ENCODE peak calls at places on chromosomes 1 and 21, in five cellular contexts. J, N, C, R and I are unnamed samples.

GRCh38 chr1:211236633-211237321 is 22.4 kb upstream of the RCOR3 start:
- DNase-seq in R (no peak), J (no peak), C (no peak), N (no peak), I (no peak)

GRCh38 chr21:37562920-37563640 is 196.5 kb downstream of the DYRK1A start:
- DNase-seq in R (no peak), J (no peak), N (peak), C (no peak), I (peak)

GRCh38 chr1:233587958-233588799 is 25.7 kb upstream of the KCNK1 start:
- DNase-seq in C (no peak), J (no peak), N (no peak), R (no peak), I (no peak)

GRCh38 chr1:197980457-197980856 is 63.3 kb downstream of the LHX9 start:
- DNase-seq in N (no peak), R (no peak), C (no peak), J (no peak), I (no peak)

GRCh38 chr1:13539683-13540082 is 25.9 kb upstream of the LRRC38 start:
- DNase-seq in J (no peak), R (no peak), N (no peak), C (no peak), I (no peak)

GRCh38 chr1:70487910-70488665 is 77.0 kb downstream of the CTH start:
- DNase-seq in N (no peak), C (peak), R (peak), J (no peak), I (no peak)

GRCh38 chr21:45263534-45263933 is 24.2 kb downstream of the POFUT2 start:
- DNase-seq in R (no peak), N (peak), C (no peak), J (no peak), I (no peak)

GRCh38 chr1:217770895-217771294 is 139.8 kb downstream of the SPATA17 start:
- DNase-seq in C (no peak), J (no peak), N (no peak), R (no peak), I (no peak)

GRCh38 chr1:41366428-41367101 is 5.3 kb downstream of the FOXO6 start:
- DNase-seq in C (no peak), R (no peak), N (no peak), J (no peak), I (peak)

GRCh38 chr1:55500601-55501000 is 285.4 kb upstream of the USP24 start:
- DNase-seq in N (no peak), R (no peak), C (no peak), J (no peak), I (no peak)

GRCh38 chr1:228351850-228352249 is 54.8 kb downstream of the TRIM11 start:
- DNase-seq in R (no peak), C (no peak), N (no peak), J (no peak), I (peak)

GRCh38 chr1:211327341-211327921 is 798 bp downstream of the TRAF5 start:
- DNase-seq in J (no peak), C (peak), R (peak), N (no peak), I (no peak)

GRCh38 chr1:53377438-53377841 is 49.6 kb upstream of the LRP8 start:
- DNase-seq in C (peak), J (no peak), N (peak), R (no peak), I (peak)

GRCh38 chr1:181618559-181618958 is 135.2 kb downstream of the CACNA1E start:
- DNase-seq in N (no peak), J (no peak), R (no peak), C (no peak), I (no peak)

GRCh38 chr21:34674467-34674866 is 5.7 kb downstream of the CLIC6 start:
- DNase-seq in N (no peak), J (no peak), R (no peak), C (no peak), I (no peak)

GRCh38 chr1:175145899-175146298 is 46.7 kb downstream of the KIAA0040 start:
- DNase-seq in N (no peak), C (no peak), R (peak), J (no peak), I (no peak)

GRCh38 chr1:206551985-206552325 is 44.6 kb downstream of the RASSF5 start:
- DNase-seq in R (no peak), N (no peak), J (no peak), C (no peak), I (no peak)

GRCh38 chr21:38654580-38654979 is 151.1 kb upstream of the ETS2 start:
- DNase-seq in R (no peak), N (no peak), C (no peak), J (no peak), I (no peak)

GRCh38 chr1:59412705-59413326 is 115.9 kb downstream of the FGGY start:
- DNase-seq in R (no peak), J (no peak), N (no peak), C (no peak), I (no peak)

GRCh38 chr1:104387716-104388508 is 638.2 kb downstream of the AMY1C start:
- DNase-seq in R (no peak), N (no peak), C (no peak), J (no peak), I (no peak)

GRCh38 chr1:19454265-19455198 is 30.8 kb downstream of the CAPZB start:
- DNase-seq in R (no peak), C (no peak), J (no peak), N (no peak), I (no peak)

GRCh38 chr1:92105546-92106081 is 25.5 kb downstream of the BTBD8 start:
- DNase-seq in R (no peak), J (no peak), N (no peak), C (no peak), I (no peak)

GRCh38 chr1:3772027-3772714 is 378 bp upstream of the SMIM1 start:
- DNase-seq in J (peak), R (peak), N (peak), C (peak), I (peak)

GRCh38 chr1:221442056-221442455 is 299.8 kb downstream of the DUSP10 start:
- DNase-seq in C (no peak), N (no peak), J (no peak), R (no peak), I (no peak)

GRCh38 chr1:21546122-21546825 is 37.1 kb downstream of the ALPL start:
- DNase-seq in J (no peak), N (no peak), R (no peak), C (no peak), I (no peak)

GRCh38 chr1:40663324-40664166 is 1.9 kb downstream of the RIMS3 start:
- DNase-seq in R (no peak), C (no peak), J (no peak), N (no peak), I (no peak)

GRCh38 chr1:63878914-63879313 is 105.1 kb downstream of the ROR1 start:
- DNase-seq in J (no peak), C (no peak), R (no peak), N (no peak), I (no peak)

GRCh38 chr1:21932127-21932526 is 5.0 kb downstream of the HSPG2 start:
- DNase-seq in J (no peak), C (no peak), N (peak), R (no peak), I (no peak)

GRCh38 chr1:225735252-225736149 is 42.1 kb upstream of the SRP9 start:
- DNase-seq in R (peak), N (peak), C (peak), J (peak), I (peak)

GRCh38 chr1:58908539-58909161 is 124.8 kb upstream of the JUN start:
- DNase-seq in J (no peak), N (no peak), C (no peak), R (no peak), I (no peak)

GRCh38 chr1:113617438-113618141 is 141.7 kb downstream of the PHTF1 start:
- DNase-seq in J (no peak), N (no peak), C (no peak), R (no peak), I (no peak)

GRCh38 chr1:36400825-36401601 is 3.3 kb upstream of the LSM10 start:
- DNase-seq in R (no peak), J (peak), C (no peak), N (peak), I (peak)

GRCh38 chr1:36400514-36400824 is 2.8 kb upstream of the LSM10 start:
- DNase-seq in R (no peak), C (no peak), J (no peak), N (no peak), I (no peak)

GRCh38 chr1:36397378-36398230 is at the start of gene LSM10:
- DNase-seq in N (peak), C (peak), R (peak), J (peak), I (peak)

GRCh38 chr1:36398370-36398977 is 766 bp upstream of the LSM10 start:
- DNase-seq in R (no peak), C (no peak), N (no peak), J (no peak), I (no peak)

DNA sequence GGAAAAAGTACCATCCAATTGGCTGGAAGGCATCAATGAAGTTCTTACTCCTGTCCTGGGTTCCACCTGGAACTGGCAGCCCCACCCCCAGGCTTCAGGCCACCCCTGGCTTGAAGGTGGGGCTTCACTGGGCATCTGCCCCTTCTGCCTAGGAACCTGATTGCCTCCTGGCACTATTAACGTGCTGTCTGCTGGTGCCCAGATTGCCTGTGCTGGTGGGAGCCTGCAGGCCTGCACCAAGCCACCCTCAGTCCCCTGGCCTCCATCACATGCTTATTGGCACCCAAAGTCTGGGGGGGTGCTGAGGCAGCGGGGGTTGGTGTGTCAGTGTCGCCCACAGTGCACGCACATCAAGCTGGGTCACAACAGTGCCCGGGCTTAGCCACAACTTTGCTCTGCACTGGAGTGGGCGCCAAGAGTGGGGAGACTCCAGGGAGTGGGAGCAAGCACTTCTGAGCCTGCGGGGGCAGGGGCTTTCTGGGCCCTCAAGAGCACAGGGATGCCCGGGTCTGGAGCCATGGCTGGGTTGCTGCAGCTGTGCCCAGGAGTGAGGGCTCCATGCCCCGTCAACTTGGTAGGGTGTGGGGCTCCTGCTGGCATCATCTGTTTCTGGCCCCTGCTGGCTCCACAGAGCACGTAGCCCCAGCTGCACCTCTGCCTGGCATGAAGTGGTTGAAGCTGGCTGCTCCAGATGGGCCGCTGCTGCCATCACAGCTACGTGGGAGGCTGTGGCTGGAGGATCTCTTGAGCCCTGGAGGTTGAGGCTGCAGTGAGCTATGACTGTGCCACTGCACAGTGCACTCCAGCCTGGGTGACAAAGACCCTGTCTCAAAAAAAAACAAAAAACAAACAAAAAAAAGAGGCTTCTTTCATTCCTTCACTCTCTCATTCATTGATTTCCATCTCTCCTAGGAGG is 4.2 kb upstream of the LSM10 start:
- DNase-seq in J (no peak), R (no peak), N (no peak), C (no peak), I (no peak)
- H3K27ac ChIP-seq in J (no peak), R (no peak), N (peak), C (no peak), I (no peak)

GRCh38 chr1:212485218-212485609 is 52.5 kb downstream of the NENF start:
- DNase-seq in C (no peak), N (no peak), J (no peak), R (no peak), I (no peak)
- H3K27ac ChIP-seq in C (peak), N (no peak), J (no peak), R (peak), I (no peak)

DNA sequence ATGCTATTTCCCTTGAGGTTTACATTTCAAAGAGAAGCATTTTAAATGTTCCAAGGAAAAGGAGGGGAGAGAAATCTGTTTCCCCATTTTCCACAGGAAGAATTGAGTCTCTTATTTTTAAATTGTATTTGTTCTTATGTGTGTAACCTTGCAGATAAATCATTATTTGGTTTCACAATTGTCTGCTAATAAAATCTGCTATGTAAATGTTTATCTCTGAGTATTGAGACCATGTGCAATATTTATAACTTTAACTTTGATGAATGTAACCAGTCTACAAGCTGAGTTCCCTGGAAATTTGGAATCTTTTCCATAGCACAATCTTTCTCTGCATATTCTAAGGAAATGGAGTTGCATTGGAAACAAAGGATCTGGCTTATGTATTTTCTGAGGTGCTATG is 209.6 kb downstream of the PTBP2 start:
- DNase-seq in C (no peak), N (no peak), J (no peak), R (no peak), I (no peak)
- H3K27ac ChIP-seq in C (no peak), N (no peak), J (no peak), R (no peak), I (no peak)

DNA sequence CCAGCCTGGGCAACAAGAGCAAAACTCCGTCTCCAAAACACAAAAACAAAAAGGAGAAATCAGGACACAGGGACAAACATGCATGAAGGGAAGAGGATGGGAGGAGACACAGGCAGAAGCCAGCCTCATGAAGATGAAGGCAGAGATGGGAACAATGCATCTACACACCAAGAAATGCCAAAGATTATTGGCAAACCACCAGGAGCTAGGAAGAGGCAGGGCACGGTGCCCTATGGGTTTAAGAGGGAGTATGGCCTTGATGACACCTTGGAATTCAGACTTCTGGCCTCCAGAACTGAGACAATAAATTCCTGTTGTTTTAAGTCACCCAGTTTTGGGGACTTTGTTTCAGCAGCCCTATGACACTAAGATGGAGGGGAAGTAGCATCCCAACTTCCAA is 5.2 kb downstream of the TMPRSS3 start:
- DNase-seq in R (no peak), J (no peak), N (no peak), C (no peak), I (no peak)
- H3K27ac ChIP-seq in R (no peak), J (no peak), N (no peak), C (no peak), I (no peak)

GRCh38 chr1:196393282-196393681 is 215.0 kb downstream of the KCNT2 start:
- DNase-seq in C (no peak), J (no peak), R (no peak), N (no peak), I (no peak)

GRCh38 chr1:196385109-196385508 is 223.1 kb downstream of the KCNT2 start:
- DNase-seq in R (no peak), N (no peak), J (no peak), C (no peak), I (no peak)

GRCh38 chr1:196393742-196394141 is 214.5 kb downstream of the KCNT2 start:
- DNase-seq in N (peak), J (no peak), R (no peak), C (no peak), I (peak)

GRCh38 chr1:196382383-196382782 is 225.9 kb downstream of the KCNT2 start:
- DNase-seq in R (no peak), N (no peak), J (no peak), C (no peak), I (no peak)

DNA sequence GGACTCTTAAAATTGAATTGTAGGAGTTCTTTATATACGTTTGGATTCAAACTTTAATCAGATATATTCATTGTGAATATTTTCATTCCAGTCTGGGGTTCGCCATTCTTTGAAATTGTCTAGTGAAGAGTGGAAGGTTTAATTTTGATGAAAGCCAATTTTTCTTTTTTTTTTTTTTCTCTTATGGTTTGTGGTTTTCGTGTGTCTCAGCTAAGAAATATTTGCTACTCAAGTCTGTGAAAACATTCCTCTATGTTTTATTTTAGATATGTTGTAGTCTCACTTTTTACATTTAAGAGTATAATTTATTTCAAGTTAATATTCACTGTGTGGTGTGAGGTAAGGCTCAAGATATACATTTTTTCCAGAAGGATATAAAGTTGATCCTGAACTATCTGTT is 220.5 kb downstream of the KCNT2 start:
- DNase-seq in N (no peak), R (no peak), C (no peak), J (no peak), I (no peak)
- H3K27ac ChIP-seq in N (no peak), R (no peak), C (no peak), J (no peak), I (no peak)

GRCh38 chr1:94817697-94818096 is 2.5 kb upstream of the SLC44A3 start:
- DNase-seq in R (no peak), C (no peak), N (no peak), J (no peak), I (no peak)
- H3K27ac ChIP-seq in R (no peak), C (no peak), N (no peak), J (no peak), I (no peak)

GRCh38 chr1:28208818-28209441 is 23.9 kb downstream of the DNAJC8 start:
- DNase-seq in J (peak), N (peak), C (peak), R (peak), I (no peak)

GRCh38 chr1:28209700-28210099 is 23.1 kb downstream of the DNAJC8 start:
- DNase-seq in C (no peak), N (no peak), R (no peak), J (no peak), I (no peak)

DNA sequence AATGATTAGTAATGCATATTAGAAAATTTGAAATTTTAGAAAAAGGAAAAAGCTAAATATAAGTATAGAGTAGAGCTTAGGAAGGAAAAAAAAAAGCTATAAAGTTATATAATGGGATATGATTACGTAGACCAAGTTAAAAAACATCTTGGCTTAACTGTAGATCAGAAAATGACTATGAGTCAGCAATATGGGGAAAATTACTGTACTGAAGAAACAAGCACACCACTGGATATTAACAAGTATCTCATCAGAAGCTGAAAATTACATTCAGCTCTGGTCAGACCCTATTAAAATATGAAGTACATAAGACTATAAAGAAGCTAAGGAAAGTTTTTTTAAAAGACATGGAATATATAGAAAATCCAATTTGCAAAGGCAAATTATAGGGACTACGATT is 19.5 kb downstream of the DNAJC8 start:
- DNase-seq in C (no peak), N (no peak), J (no peak), R (no peak), I (no peak)
- H3K27ac ChIP-seq in C (no peak), N (no peak), J (no peak), R (no peak), I (no peak)

GRCh38 chr1:6700853-6701436 is 671 bp downstream of the DNAJC11 start:
- DNase-seq in J (no peak), N (no peak), R (no peak), C (no peak), I (no peak)

GRCh38 chr1:6701437-6702153 is at the start of gene DNAJC11:
- DNase-seq in R (peak), C (peak), J (peak), N (peak), I (peak)

GRCh38 chr1:6704746-6705145 is 3.1 kb upstream of the DNAJC11 start:
- DNase-seq in N (no peak), C (no peak), J (no peak), R (no peak), I (no peak)

DNA sequence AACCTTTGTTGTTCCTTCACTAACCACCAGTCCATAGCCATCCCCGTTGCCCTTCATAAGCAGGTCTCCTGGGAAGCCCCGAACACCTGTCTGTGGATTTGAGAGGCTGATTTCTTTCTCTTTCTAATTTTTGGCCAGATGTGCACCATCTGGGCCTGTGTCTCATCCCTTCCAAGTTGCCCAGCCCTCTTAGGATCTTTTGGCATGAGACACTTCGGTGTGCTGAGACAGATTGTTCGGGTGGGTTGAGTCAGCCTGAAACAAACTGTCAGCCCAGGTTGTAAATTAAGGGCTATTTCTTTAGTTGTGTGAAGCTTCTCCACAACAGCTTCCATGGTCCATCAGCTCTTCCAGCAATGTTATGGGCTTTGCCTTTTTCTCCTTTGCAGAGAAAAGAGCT is 1.4 kb upstream of the DNAJC11 start:
- DNase-seq in J (no peak), R (no peak), N (no peak), C (no peak), I (no peak)
- H3K27ac ChIP-seq in J (no peak), R (no peak), N (no peak), C (no peak), I (no peak)